ENCODE peak calls at places on chromosomes 7 and 10, in eight cellular contexts. One of them, this sample, is unnamed.

GRCh38 chr10:683448-684071 is 5.9 kb downstream of the DIP2C start:
- DNase-seq in lower leg skin: no peak
- DNase-seq in heart right ventricle: no peak
- DNase-seq in GM23338: no peak
- DNase-seq in CD4-positive, alpha-beta T cell: no peak
- DNase-seq in thoracic aorta: peak; percentile 53
- DNase-seq in esophagus squamous epithelium: no peak
- DNase-seq in WTC11: no peak
- DNase-seq in this sample: peak; percentile 99

GRCh38 chr10:17239671-17240460 is 11.8 kb downstream of the VIM start:
- DNase-seq in lower leg skin: no peak
- DNase-seq in heart right ventricle: no peak
- DNase-seq in GM23338: no peak
- DNase-seq in CD4-positive, alpha-beta T cell: no peak
- DNase-seq in thoracic aorta: no peak
- DNase-seq in esophagus squamous epithelium: no peak
- DNase-seq in WTC11: no peak
- DNase-seq in this sample: no peak

GRCh38 chr7:99139031-99139430 is 4.9 kb downstream of the SMURF1 start:
- DNase-seq in lower leg skin: no peak
- DNase-seq in heart right ventricle: no peak
- DNase-seq in GM23338: no peak
- DNase-seq in CD4-positive, alpha-beta T cell: no peak
- DNase-seq in thoracic aorta: no peak
- DNase-seq in esophagus squamous epithelium: no peak
- DNase-seq in WTC11: no peak
- DNase-seq in this sample: no peak

GRCh38 chr10:114821915-114822770 is 563 bp downstream of the FHIP2A start:
- DNase-seq in lower leg skin: peak; percentile 27
- DNase-seq in heart right ventricle: peak; percentile 37
- DNase-seq in GM23338: peak; percentile 59
- DNase-seq in CD4-positive, alpha-beta T cell: peak; percentile 15
- DNase-seq in thoracic aorta: no peak
- DNase-seq in esophagus squamous epithelium: no peak
- DNase-seq in WTC11: peak; percentile 26
- DNase-seq in this sample: no peak

GRCh38 chr10:116715839-116716377 is 26.5 kb downstream of the HSPA12A start:
- DNase-seq in lower leg skin: no peak
- DNase-seq in heart right ventricle: no peak
- DNase-seq in GM23338: no peak
- DNase-seq in CD4-positive, alpha-beta T cell: no peak
- DNase-seq in thoracic aorta: no peak
- DNase-seq in esophagus squamous epithelium: no peak
- DNase-seq in WTC11: no peak
- DNase-seq in this sample: no peak

GRCh38 chr7:2173184-2173827 is 59.4 kb downstream of the MAD1L1 start:
- DNase-seq in lower leg skin: no peak
- DNase-seq in heart right ventricle: no peak
- DNase-seq in GM23338: no peak
- DNase-seq in CD4-positive, alpha-beta T cell: no peak
- DNase-seq in thoracic aorta: no peak
- DNase-seq in esophagus squamous epithelium: no peak
- DNase-seq in WTC11: no peak
- DNase-seq in this sample: no peak

GRCh38 chr7:104397442-104397841 is 69.0 kb downstream of the LHFPL3 start:
- DNase-seq in lower leg skin: no peak
- DNase-seq in heart right ventricle: no peak
- DNase-seq in GM23338: no peak
- DNase-seq in CD4-positive, alpha-beta T cell: no peak
- DNase-seq in thoracic aorta: no peak
- DNase-seq in esophagus squamous epithelium: no peak
- DNase-seq in WTC11: no peak
- DNase-seq in this sample: no peak

GRCh38 chr10:73876566-73876965 is 2.2 kb upstream of the CAMK2G start:
- DNase-seq in lower leg skin: no peak
- DNase-seq in heart right ventricle: no peak
- DNase-seq in GM23338: no peak
- DNase-seq in CD4-positive, alpha-beta T cell: no peak
- DNase-seq in thoracic aorta: no peak
- DNase-seq in esophagus squamous epithelium: no peak
- DNase-seq in WTC11: no peak
- DNase-seq in this sample: no peak

GRCh38 chr10:35012781-35013180 is 77.4 kb downstream of the CUL2 start:
- DNase-seq in lower leg skin: no peak
- DNase-seq in heart right ventricle: no peak
- DNase-seq in GM23338: peak; percentile 94
- DNase-seq in CD4-positive, alpha-beta T cell: no peak
- DNase-seq in thoracic aorta: no peak
- DNase-seq in esophagus squamous epithelium: no peak
- DNase-seq in WTC11: peak; percentile 55
- DNase-seq in this sample: no peak

GRCh38 chr10:114413398-114413797 is 9.1 kb upstream of the AFAP1L2 start:
- DNase-seq in lower leg skin: peak; percentile 63
- DNase-seq in heart right ventricle: peak; percentile 59
- DNase-seq in GM23338: no peak
- DNase-seq in CD4-positive, alpha-beta T cell: no peak
- DNase-seq in thoracic aorta: peak; percentile 18
- DNase-seq in esophagus squamous epithelium: no peak
- DNase-seq in WTC11: no peak
- DNase-seq in this sample: peak; percentile 20

GRCh38 chr10:103083266-103083976 is 109.7 kb downstream of the NT5C2 start:
- DNase-seq in lower leg skin: no peak
- DNase-seq in heart right ventricle: no peak
- DNase-seq in GM23338: no peak
- DNase-seq in CD4-positive, alpha-beta T cell: no peak
- DNase-seq in thoracic aorta: no peak
- DNase-seq in esophagus squamous epithelium: no peak
- DNase-seq in WTC11: no peak
- DNase-seq in this sample: no peak

GRCh38 chr7:103499976-103500375 is 54.0 kb upstream of the SLC26A5 start:
- DNase-seq in lower leg skin: no peak
- DNase-seq in heart right ventricle: no peak
- DNase-seq in GM23338: no peak
- DNase-seq in CD4-positive, alpha-beta T cell: no peak
- DNase-seq in thoracic aorta: no peak
- DNase-seq in esophagus squamous epithelium: no peak
- DNase-seq in WTC11: no peak
- DNase-seq in this sample: no peak

GRCh38 chr7:37683263-37684120 is at the start of gene GPR141:
- DNase-seq in lower leg skin: no peak
- DNase-seq in heart right ventricle: no peak
- DNase-seq in GM23338: no peak
- DNase-seq in CD4-positive, alpha-beta T cell: no peak
- DNase-seq in thoracic aorta: no peak
- DNase-seq in esophagus squamous epithelium: no peak
- DNase-seq in WTC11: no peak
- DNase-seq in this sample: no peak

GRCh38 chr7:106372121-106372520 is 87.3 kb upstream of the NAMPT start:
- DNase-seq in lower leg skin: no peak
- DNase-seq in heart right ventricle: no peak
- DNase-seq in GM23338: no peak
- DNase-seq in CD4-positive, alpha-beta T cell: no peak
- DNase-seq in thoracic aorta: no peak
- DNase-seq in esophagus squamous epithelium: no peak
- DNase-seq in WTC11: no peak
- DNase-seq in this sample: no peak

GRCh38 chr7:27071622-27072390 is 24.0 kb downstream of the HOXA1 start:
- DNase-seq in lower leg skin: no peak
- DNase-seq in heart right ventricle: no peak
- DNase-seq in GM23338: no peak
- DNase-seq in CD4-positive, alpha-beta T cell: no peak
- DNase-seq in thoracic aorta: no peak
- DNase-seq in esophagus squamous epithelium: no peak
- DNase-seq in WTC11: no peak
- DNase-seq in this sample: no peak

GRCh38 chr7:33669251-33669670 is 236.1 kb upstream of the BMPER start:
- DNase-seq in lower leg skin: no peak
- DNase-seq in heart right ventricle: no peak
- DNase-seq in GM23338: peak; percentile 51
- DNase-seq in CD4-positive, alpha-beta T cell: no peak
- DNase-seq in thoracic aorta: no peak
- DNase-seq in esophagus squamous epithelium: no peak
- DNase-seq in WTC11: no peak
- DNase-seq in this sample: no peak

GRCh38 chr7:33674804-33675411 is 230.4 kb upstream of the BMPER start:
- DNase-seq in lower leg skin: no peak
- DNase-seq in heart right ventricle: no peak
- DNase-seq in GM23338: peak; percentile 50
- DNase-seq in CD4-positive, alpha-beta T cell: no peak
- DNase-seq in thoracic aorta: no peak
- DNase-seq in esophagus squamous epithelium: no peak
- DNase-seq in WTC11: no peak
- DNase-seq in this sample: no peak

GRCh38 chr7:33677556-33677955 is 227.8 kb upstream of the BMPER start:
- DNase-seq in lower leg skin: no peak
- DNase-seq in heart right ventricle: no peak
- DNase-seq in GM23338: no peak
- DNase-seq in CD4-positive, alpha-beta T cell: no peak
- DNase-seq in thoracic aorta: no peak
- DNase-seq in esophagus squamous epithelium: no peak
- DNase-seq in WTC11: no peak
- DNase-seq in this sample: no peak

GRCh38 chr7:33671521-33672262 is 233.6 kb upstream of the BMPER start:
- DNase-seq in lower leg skin: no peak
- DNase-seq in heart right ventricle: no peak
- DNase-seq in GM23338: no peak
- DNase-seq in CD4-positive, alpha-beta T cell: no peak
- DNase-seq in thoracic aorta: no peak
- DNase-seq in esophagus squamous epithelium: no peak
- DNase-seq in WTC11: no peak
- DNase-seq in this sample: no peak

GRCh38 chr7:33673029-33673700 is 232.2 kb upstream of the BMPER start:
- DNase-seq in lower leg skin: no peak
- DNase-seq in heart right ventricle: no peak
- DNase-seq in GM23338: peak; percentile 80
- DNase-seq in CD4-positive, alpha-beta T cell: no peak
- DNase-seq in thoracic aorta: no peak
- DNase-seq in esophagus squamous epithelium: no peak
- DNase-seq in WTC11: peak; percentile 16
- DNase-seq in this sample: no peak
- TF ChIP-seq CTCF in lower leg skin: no peak
- TF ChIP-seq CTCF in heart right ventricle: no peak
- TF ChIP-seq CTCF in GM23338: peak; percentile 69
- TF ChIP-seq CTCF in CD4-positive, alpha-beta T cell: no peak
- TF ChIP-seq CTCF in thoracic aorta: no peak
- TF ChIP-seq CTCF in esophagus squamous epithelium: no peak
- TF ChIP-seq CTCF in WTC11: peak; percentile 35
- TF ChIP-seq CTCF in this sample: peak; percentile 60

GRCh38 chr10:58588673-58589265 is 76.1 kb downstream of the BICC1 start:
- DNase-seq in lower leg skin: no peak
- DNase-seq in heart right ventricle: peak; percentile 21
- DNase-seq in GM23338: peak; percentile 36
- DNase-seq in CD4-positive, alpha-beta T cell: no peak
- DNase-seq in thoracic aorta: no peak
- DNase-seq in esophagus squamous epithelium: no peak
- DNase-seq in WTC11: peak; percentile 69
- DNase-seq in this sample: no peak
- TF ChIP-seq CTCF in lower leg skin: no peak
- TF ChIP-seq CTCF in heart right ventricle: no peak
- TF ChIP-seq CTCF in GM23338: peak; percentile 40
- TF ChIP-seq CTCF in CD4-positive, alpha-beta T cell: no peak
- TF ChIP-seq CTCF in thoracic aorta: no peak
- TF ChIP-seq CTCF in esophagus squamous epithelium: no peak
- TF ChIP-seq CTCF in WTC11: peak; percentile 45
- TF ChIP-seq CTCF in this sample: peak; percentile 23

GRCh38 chr10:63547628-63548356 is 26.6 kb downstream of the REEP3 start:
- DNase-seq in lower leg skin: no peak
- DNase-seq in heart right ventricle: no peak
- DNase-seq in GM23338: no peak
- DNase-seq in CD4-positive, alpha-beta T cell: no peak
- DNase-seq in thoracic aorta: no peak
- DNase-seq in esophagus squamous epithelium: no peak
- DNase-seq in WTC11: no peak
- DNase-seq in this sample: peak; percentile 44
- TF ChIP-seq CTCF in lower leg skin: no peak
- TF ChIP-seq CTCF in heart right ventricle: no peak
- TF ChIP-seq CTCF in GM23338: no peak
- TF ChIP-seq CTCF in CD4-positive, alpha-beta T cell: no peak
- TF ChIP-seq CTCF in thoracic aorta: no peak
- TF ChIP-seq CTCF in esophagus squamous epithelium: no peak
- TF ChIP-seq CTCF in WTC11: no peak
- TF ChIP-seq CTCF in this sample: no peak

GRCh38 chr7:141263508-141263907 is 189.6 kb downstream of the TMEM178B start:
- DNase-seq in lower leg skin: no peak
- DNase-seq in heart right ventricle: no peak
- DNase-seq in GM23338: no peak
- DNase-seq in CD4-positive, alpha-beta T cell: no peak
- DNase-seq in thoracic aorta: no peak
- DNase-seq in esophagus squamous epithelium: no peak
- DNase-seq in WTC11: no peak
- DNase-seq in this sample: no peak

GRCh38 chr7:141265668-141266067 is 191.8 kb downstream of the TMEM178B start:
- DNase-seq in lower leg skin: no peak
- DNase-seq in heart right ventricle: no peak
- DNase-seq in GM23338: no peak
- DNase-seq in CD4-positive, alpha-beta T cell: no peak
- DNase-seq in thoracic aorta: no peak
- DNase-seq in esophagus squamous epithelium: no peak
- DNase-seq in WTC11: no peak
- DNase-seq in this sample: no peak

GRCh38 chr7:141263983-141264382 is 190.1 kb downstream of the TMEM178B start:
- DNase-seq in lower leg skin: no peak
- DNase-seq in heart right ventricle: no peak
- DNase-seq in GM23338: no peak
- DNase-seq in CD4-positive, alpha-beta T cell: no peak
- DNase-seq in thoracic aorta: no peak
- DNase-seq in esophagus squamous epithelium: no peak
- DNase-seq in WTC11: no peak
- DNase-seq in this sample: no peak

GRCh38 chr7:141264511-141264910 is 190.6 kb downstream of the TMEM178B start:
- DNase-seq in lower leg skin: no peak
- DNase-seq in heart right ventricle: no peak
- DNase-seq in GM23338: no peak
- DNase-seq in CD4-positive, alpha-beta T cell: no peak
- DNase-seq in thoracic aorta: no peak
- DNase-seq in esophagus squamous epithelium: no peak
- DNase-seq in WTC11: no peak
- DNase-seq in this sample: no peak

DNA sequence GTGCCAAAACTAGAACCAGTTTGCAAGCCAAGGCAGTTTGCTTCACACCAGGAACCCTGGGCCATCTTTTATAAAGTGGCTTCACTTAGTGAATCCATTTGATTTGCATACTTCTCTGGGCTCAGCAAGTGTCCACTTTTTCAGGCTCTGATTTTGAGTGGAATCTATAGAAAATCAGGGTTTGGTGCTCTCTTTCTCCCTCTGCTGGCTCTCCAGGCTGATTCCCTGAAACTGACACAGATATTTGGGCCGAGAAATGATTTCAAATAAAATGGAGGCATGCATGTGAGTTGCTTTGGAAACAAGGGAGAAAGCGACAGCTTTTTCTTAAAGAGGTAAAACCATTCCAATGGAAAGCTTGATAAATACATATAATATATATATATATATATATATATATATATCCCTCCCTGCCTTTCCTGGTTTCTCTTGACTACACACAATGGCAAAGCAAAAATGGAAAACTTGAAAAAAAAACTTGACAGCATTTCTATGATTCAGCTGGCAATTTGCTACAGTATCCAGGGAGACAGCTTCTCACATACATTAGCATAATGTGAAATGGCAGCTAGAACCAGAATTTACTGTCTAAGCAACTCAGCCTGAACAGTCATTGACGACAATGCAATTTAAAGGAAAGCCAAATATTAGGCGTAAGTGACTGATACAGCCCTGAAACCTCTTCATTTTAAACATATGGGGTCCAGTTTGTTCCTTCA is 188.4 kb downstream of the TMEM178B start:
- DNase-seq in lower leg skin: no peak
- DNase-seq in heart right ventricle: no peak
- DNase-seq in GM23338: peak; percentile 57
- DNase-seq in CD4-positive, alpha-beta T cell: no peak
- DNase-seq in thoracic aorta: no peak
- DNase-seq in esophagus squamous epithelium: no peak
- DNase-seq in WTC11: no peak
- DNase-seq in this sample: peak; percentile 17
- TF ChIP-seq CTCF in lower leg skin: no peak
- TF ChIP-seq CTCF in heart right ventricle: no peak
- TF ChIP-seq CTCF in GM23338: peak; percentile 68
- TF ChIP-seq CTCF in CD4-positive, alpha-beta T cell: no peak
- TF ChIP-seq CTCF in thoracic aorta: no peak
- TF ChIP-seq CTCF in esophagus squamous epithelium: no peak
- TF ChIP-seq CTCF in WTC11: peak; percentile 35
- TF ChIP-seq CTCF in this sample: peak; percentile 65

This sample was measured in HFFc6.